ENCODE peak calls at places on chromosomes 11 and 22, in nine cellular contexts. L, C, D, N, R, X, J, Q and Z are unnamed samples.

GRCh38 chr11:113553235-113553634 is 78.0 kb upstream of the DRD2 start:
- DNase-seq in J (peak; percentile 31), Q (no peak), C (no peak), N (peak; percentile 80), L (peak; percentile 92), R (no peak), X (peak; percentile 95), D (peak; percentile 98), Z (no peak)

GRCh38 chr11:65791719-65792213 is 4.9 kb downstream of the OVOL1 start:
- DNase-seq in X (no peak), D (no peak), N (no peak), Q (peak; percentile 89), J (no peak), C (no peak), R (no peak), L (no peak), Z (no peak)

GRCh38 chr11:42593426-42593825 is 718.4 kb upstream of the API5 start:
- DNase-seq in Q (no peak), L (no peak), X (no peak), C (no peak), N (no peak), R (no peak), D (peak; percentile 6), J (no peak), Z (no peak)

GRCh38 chr22:37518509-37519267 is 527 bp downstream of the CARD10 start:
- DNase-seq in Q (peak; percentile 73), N (no peak), R (no peak), X (no peak), L (peak; percentile 38), J (no peak), D (peak; percentile 53), C (no peak), Z (peak; percentile 26)

GRCh38 chr11:134466035-134466908 is 54.2 kb upstream of the B3GAT1 start:
- DNase-seq in X (no peak), D (no peak), J (no peak), Q (peak; percentile 72), N (no peak), L (no peak), C (no peak), R (no peak), Z (no peak)

GRCh38 chr22:46007003-46007847 is 30.3 kb upstream of the WNT7B start:
- DNase-seq in J (peak; percentile 75), R (peak; percentile 81), N (peak; percentile 76), X (no peak), D (peak; percentile 79), C (no peak), L (peak; percentile 91), Q (no peak), Z (no peak)

GRCh38 chr11:29333993-29334780 is 682.6 kb downstream of the KCNA4 start:
- DNase-seq in J (no peak), C (no peak), N (peak; percentile 57), X (no peak), D (peak; percentile 84), R (no peak), Q (no peak), L (peak; percentile 79), Z (peak; percentile 42)

GRCh38 chr11:73012121-73012863 is 129.8 kb downstream of the FCHSD2 start:
- DNase-seq in Q (no peak), X (peak; percentile 46), C (no peak), L (peak; percentile 47), J (no peak), D (peak; percentile 22), N (no peak), R (no peak), Z (no peak)

GRCh38 chr11:72786305-72787261 is 7.3 kb downstream of the STARD10 start:
- DNase-seq in J (peak; percentile 48), D (no peak), L (no peak), Q (peak; percentile 92), N (no peak), R (no peak), X (no peak), C (no peak), Z (no peak)

GRCh38 chr11:126267650-126268049 is 1.0 kb downstream of the SRPRA start:
- DNase-seq in D (no peak), X (no peak), J (peak; percentile 89), L (no peak), C (no peak), R (no peak), N (no peak), Q (no peak), Z (no peak)

GRCh38 chr11:75780888-75781287 is 12.3 kb downstream of the DGAT2 start:
- DNase-seq in C (no peak), J (no peak), D (no peak), X (no peak), L (no peak), Q (no peak), R (no peak), N (no peak), Z (no peak)

GRCh38 chr11:58133329-58134076 is 8.2 kb upstream of the OR9I1 start:
- DNase-seq in L (peak; percentile 7), J (no peak), D (no peak), Q (no peak), R (no peak), N (no peak), X (no peak), C (no peak), Z (no peak)

GRCh38 chr22:50576070-50576469 is 2.2 kb downstream of the CPT1B start:
- DNase-seq in L (peak; percentile 75), D (peak; percentile 43), N (no peak), J (peak; percentile 28), R (no peak), C (no peak), X (no peak), Q (no peak), Z (peak; percentile 60)

GRCh38 chr11:98194611-98195010 is 826.1 kb upstream of the CNTN5 start:
- DNase-seq in Q (no peak), C (no peak), L (peak; percentile 41), D (peak; percentile 1), N (no peak), J (no peak), R (no peak), X (no peak), Z (no peak)

GRCh38 chr11:77801477-77801876 is 19.0 kb downstream of the RSF1 start:
- DNase-seq in Q (no peak), R (no peak), D (no peak), J (no peak), X (no peak), N (no peak), L (no peak), C (no peak), Z (no peak)

GRCh38 chr11:18379201-18379600 is 15.2 kb upstream of the LDHA start:
- DNase-seq in Q (no peak), N (no peak), D (peak; percentile 52), J (peak; percentile 32), R (no peak), X (no peak), L (no peak), C (no peak), Z (no peak)

GRCh38 chr11:8586184-8586583 is 7.8 kb downstream of the STK33 start:
- DNase-seq in X (no peak), R (no peak), Q (no peak), N (no peak), D (no peak), J (no peak), L (no peak), C (no peak), Z (no peak)

GRCh38 chr11:96960926-96961325 is 571.1 kb downstream of the JRKL start:
- DNase-seq in J (no peak), R (no peak), C (no peak), D (no peak), L (peak; percentile 12), N (no peak), Q (no peak), X (no peak), Z (no peak)

GRCh38 chr11:92838655-92839334 is 130.7 kb upstream of the MTNR1B start:
- DNase-seq in Q (no peak), N (no peak), C (no peak), D (peak; percentile 41), R (no peak), X (no peak), J (no peak), L (no peak), Z (peak; percentile 68)

GRCh38 chr11:43053638-43054412 is 258.0 kb upstream of the API5 start:
- DNase-seq in X (no peak), D (no peak), J (no peak), C (no peak), Q (no peak), N (no peak), R (no peak), L (no peak), Z (no peak)

GRCh38 chr22:50139843-50140415 is 30.6 kb upstream of the PANX2 start:
- DNase-seq in Q (no peak), L (no peak), C (no peak), D (no peak), N (no peak), J (no peak), X (no peak), R (no peak), Z (no peak)

GRCh38 chr11:125331357-125331756 is 164.7 kb downstream of the FEZ1 start:
- DNase-seq in X (no peak), R (no peak), Q (no peak), D (no peak), L (no peak), J (no peak), C (no peak), N (no peak), Z (no peak)

GRCh38 chr11:125070699-125071254 is 7.7 kb downstream of the SLC37A2 start:
- DNase-seq in D (no peak), C (peak; percentile 66), X (no peak), L (peak; percentile 83), N (peak; percentile 55), R (peak; percentile 81), Q (peak; percentile 64), J (peak; percentile 83), Z (no peak)

GRCh38 chr22:50630376-50630775 is 2.4 kb upstream of the ARSA start:
- DNase-seq in L (no peak), X (no peak), C (no peak), N (no peak), D (peak; percentile 9), J (no peak), Q (no peak), R (no peak), Z (no peak)

GRCh38 chr11:23013509-23013908 is 153.2 kb upstream of the CCDC179 start:
- DNase-seq in J (no peak), R (no peak), L (no peak), N (no peak), D (no peak), X (no peak), Q (no peak), C (no peak), Z (no peak)

GRCh38 chr11:17343907-17344306 is 7.7 kb upstream of the NCR3LG1 start:
- DNase-seq in D (peak; percentile 71), J (no peak), Q (no peak), N (no peak), C (no peak), X (peak; percentile 53), R (no peak), L (peak; percentile 82), Z (peak; percentile 85)

GRCh38 chr11:2777396-2777795 is 77.6 kb upstream of the KCNQ1OT1 start:
- DNase-seq in R (peak; percentile 36), Q (peak; percentile 17), J (peak; percentile 30), C (no peak), D (peak; percentile 86), X (no peak), L (peak; percentile 48), N (peak; percentile 58), Z (peak; percentile 34)

GRCh38 chr11:109553284-109553683 is 131.3 kb downstream of the C11orf87 start:
- DNase-seq in Q (no peak), X (no peak), D (no peak), C (no peak), J (no peak), L (no peak), N (no peak), R (no peak), Z (no peak)

GRCh38 chr11:119338318-119338890 is 2.3 kb downstream of the C1QTNF5 start:
- DNase-seq in R (peak; percentile 78), D (peak; percentile 94), X (no peak), Q (peak; percentile 82), C (peak; percentile 74), J (peak; percentile 68), L (peak; percentile 82), N (peak; percentile 90), Z (peak; percentile 85)

GRCh38 chr22:45238431-45239377 is 2.0 kb downstream of the KIAA0930 start:
- DNase-seq in Q (no peak), J (no peak), N (no peak), D (no peak), R (no peak), L (no peak), C (no peak), X (no peak), Z (no peak)

GRCh38 chr22:49543876-49544275 is 283.8 kb downstream of the BRD1 start:
- DNase-seq in L (no peak), X (no peak), J (no peak), C (no peak), D (no peak), R (no peak), N (no peak), Q (no peak), Z (no peak)